ENCODE peak calls at places on chromosomes 6 and 20, in five cellular contexts. One of them, this sample, is unnamed.

GRCh38 chr6:53065266-53066058 is at the start of gene FBXO9:
- DNase-seq in dorsolateral prefrontal cortex: peak
- DNase-seq in stimulated activated naive CD4-positive, alpha-beta T cell: peak
- DNase-seq in activated CD8-positive, alpha-beta T cell treated with anti-CD3 and anti-CD28 coated beads for 36 hours: peak
- DNase-seq in GM04504: no peak
- DNase-seq in this sample: no peak

GRCh38 chr6:54988576-54988975 is 142.0 kb downstream of the FAM83B start:
- DNase-seq in dorsolateral prefrontal cortex: no peak
- DNase-seq in stimulated activated naive CD4-positive, alpha-beta T cell: no peak
- DNase-seq in activated CD8-positive, alpha-beta T cell treated with anti-CD3 and anti-CD28 coated beads for 36 hours: no peak
- DNase-seq in GM04504: no peak
- DNase-seq in this sample: no peak

GRCh38 chr6:38193486-38194281 is 374.2 kb downstream of the ZFAND3 start:
- DNase-seq in dorsolateral prefrontal cortex: no peak
- DNase-seq in stimulated activated naive CD4-positive, alpha-beta T cell: no peak
- DNase-seq in activated CD8-positive, alpha-beta T cell treated with anti-CD3 and anti-CD28 coated beads for 36 hours: no peak
- DNase-seq in GM04504: no peak
- DNase-seq in this sample: no peak

GRCh38 chr6:134593442-134593841 is 275.5 kb upstream of the SGK1 start:
- DNase-seq in dorsolateral prefrontal cortex: no peak
- DNase-seq in stimulated activated naive CD4-positive, alpha-beta T cell: no peak
- DNase-seq in activated CD8-positive, alpha-beta T cell treated with anti-CD3 and anti-CD28 coated beads for 36 hours: no peak
- DNase-seq in GM04504: no peak
- DNase-seq in this sample: no peak

GRCh38 chr6:169139179-169139971 is 114.3 kb downstream of the THBS2 start:
- DNase-seq in dorsolateral prefrontal cortex: no peak
- DNase-seq in stimulated activated naive CD4-positive, alpha-beta T cell: no peak
- DNase-seq in activated CD8-positive, alpha-beta T cell treated with anti-CD3 and anti-CD28 coated beads for 36 hours: no peak
- DNase-seq in GM04504: no peak
- DNase-seq in this sample: no peak

GRCh38 chr20:2114560-2114959 is 12.9 kb downstream of the STK35 start:
- DNase-seq in dorsolateral prefrontal cortex: no peak
- DNase-seq in stimulated activated naive CD4-positive, alpha-beta T cell: no peak
- DNase-seq in activated CD8-positive, alpha-beta T cell treated with anti-CD3 and anti-CD28 coated beads for 36 hours: no peak
- DNase-seq in GM04504: no peak
- DNase-seq in this sample: no peak

GRCh38 chr6:134063966-134064445 is 11.6 kb upstream of the SLC2A12 start:
- DNase-seq in dorsolateral prefrontal cortex: peak
- DNase-seq in stimulated activated naive CD4-positive, alpha-beta T cell: peak
- DNase-seq in activated CD8-positive, alpha-beta T cell treated with anti-CD3 and anti-CD28 coated beads for 36 hours: peak
- DNase-seq in GM04504: peak
- DNase-seq in this sample: no peak

GRCh38 chr6:150251566-150252186 is 108.8 kb downstream of the PPP1R14C start:
- DNase-seq in dorsolateral prefrontal cortex: no peak
- DNase-seq in stimulated activated naive CD4-positive, alpha-beta T cell: no peak
- DNase-seq in activated CD8-positive, alpha-beta T cell treated with anti-CD3 and anti-CD28 coated beads for 36 hours: no peak
- DNase-seq in GM04504: no peak
- DNase-seq in this sample: no peak

GRCh38 chr6:161354956-161355355 is 81.1 kb upstream of the AGPAT4 start:
- DNase-seq in dorsolateral prefrontal cortex: no peak
- DNase-seq in stimulated activated naive CD4-positive, alpha-beta T cell: no peak
- DNase-seq in activated CD8-positive, alpha-beta T cell treated with anti-CD3 and anti-CD28 coated beads for 36 hours: no peak
- DNase-seq in GM04504: no peak
- DNase-seq in this sample: no peak

GRCh38 chr20:2053615-2054014 is 48.0 kb upstream of the STK35 start:
- DNase-seq in dorsolateral prefrontal cortex: no peak
- DNase-seq in stimulated activated naive CD4-positive, alpha-beta T cell: no peak
- DNase-seq in activated CD8-positive, alpha-beta T cell treated with anti-CD3 and anti-CD28 coated beads for 36 hours: no peak
- DNase-seq in GM04504: no peak
- DNase-seq in this sample: no peak

GRCh38 chr20:57659131-57659788 is 39.0 kb upstream of the ZBP1 start:
- DNase-seq in dorsolateral prefrontal cortex: no peak
- DNase-seq in stimulated activated naive CD4-positive, alpha-beta T cell: no peak
- DNase-seq in activated CD8-positive, alpha-beta T cell treated with anti-CD3 and anti-CD28 coated beads for 36 hours: no peak
- DNase-seq in GM04504: no peak
- DNase-seq in this sample: no peak

GRCh38 chr6:35181933-35182612 is 31.7 kb upstream of the SCUBE3 start:
- DNase-seq in dorsolateral prefrontal cortex: no peak
- DNase-seq in stimulated activated naive CD4-positive, alpha-beta T cell: no peak
- DNase-seq in activated CD8-positive, alpha-beta T cell treated with anti-CD3 and anti-CD28 coated beads for 36 hours: peak
- DNase-seq in GM04504: peak
- DNase-seq in this sample: peak

GRCh38 chr6:22575190-22575589 is 5.8 kb downstream of the HDGFL1 start:
- DNase-seq in dorsolateral prefrontal cortex: no peak
- DNase-seq in stimulated activated naive CD4-positive, alpha-beta T cell: no peak
- DNase-seq in activated CD8-positive, alpha-beta T cell treated with anti-CD3 and anti-CD28 coated beads for 36 hours: no peak
- DNase-seq in GM04504: peak
- DNase-seq in this sample: no peak

GRCh38 chr20:62501801-62502495 is 26.2 kb upstream of the GATA5 start:
- DNase-seq in dorsolateral prefrontal cortex: no peak
- DNase-seq in stimulated activated naive CD4-positive, alpha-beta T cell: no peak
- DNase-seq in activated CD8-positive, alpha-beta T cell treated with anti-CD3 and anti-CD28 coated beads for 36 hours: peak
- DNase-seq in GM04504: no peak
- DNase-seq in this sample: no peak

GRCh38 chr20:17939622-17940446 is 28.8 kb downstream of the SNX5 start:
- DNase-seq in dorsolateral prefrontal cortex: no peak
- DNase-seq in stimulated activated naive CD4-positive, alpha-beta T cell: no peak
- DNase-seq in activated CD8-positive, alpha-beta T cell treated with anti-CD3 and anti-CD28 coated beads for 36 hours: no peak
- DNase-seq in GM04504: no peak
- DNase-seq in this sample: no peak

GRCh38 chr6:52994031-52994788 is 874 bp downstream of the GSTA4 start:
- DNase-seq in dorsolateral prefrontal cortex: peak
- DNase-seq in stimulated activated naive CD4-positive, alpha-beta T cell: no peak
- DNase-seq in activated CD8-positive, alpha-beta T cell treated with anti-CD3 and anti-CD28 coated beads for 36 hours: no peak
- DNase-seq in GM04504: no peak
- DNase-seq in this sample: no peak

GRCh38 chr20:4708856-4709255 is 12.9 kb upstream of the PRND start:
- DNase-seq in dorsolateral prefrontal cortex: peak
- DNase-seq in stimulated activated naive CD4-positive, alpha-beta T cell: no peak
- DNase-seq in activated CD8-positive, alpha-beta T cell treated with anti-CD3 and anti-CD28 coated beads for 36 hours: no peak
- DNase-seq in GM04504: no peak
- DNase-seq in this sample: no peak

GRCh38 chr20:63580796-63581461 is 6.9 kb upstream of the HELZ2 start:
- DNase-seq in dorsolateral prefrontal cortex: peak
- DNase-seq in stimulated activated naive CD4-positive, alpha-beta T cell: peak
- DNase-seq in activated CD8-positive, alpha-beta T cell treated with anti-CD3 and anti-CD28 coated beads for 36 hours: peak
- DNase-seq in GM04504: no peak
- DNase-seq in this sample: no peak

GRCh38 chr20:41137412-41138216 is at the start of gene PLCG1:
- DNase-seq in dorsolateral prefrontal cortex: peak
- DNase-seq in stimulated activated naive CD4-positive, alpha-beta T cell: peak
- DNase-seq in activated CD8-positive, alpha-beta T cell treated with anti-CD3 and anti-CD28 coated beads for 36 hours: peak
- DNase-seq in GM04504: peak
- DNase-seq in this sample: no peak

GRCh38 chr20:13009682-13010406 is 1.1 kb downstream of the SPTLC3 start:
- DNase-seq in dorsolateral prefrontal cortex: no peak
- DNase-seq in stimulated activated naive CD4-positive, alpha-beta T cell: peak
- DNase-seq in activated CD8-positive, alpha-beta T cell treated with anti-CD3 and anti-CD28 coated beads for 36 hours: peak
- DNase-seq in GM04504: peak
- DNase-seq in this sample: peak

GRCh38 chr6:112231609-112232060 is 22.7 kb downstream of the LAMA4 start:
- DNase-seq in dorsolateral prefrontal cortex: no peak
- DNase-seq in stimulated activated naive CD4-positive, alpha-beta T cell: no peak
- DNase-seq in activated CD8-positive, alpha-beta T cell treated with anti-CD3 and anti-CD28 coated beads for 36 hours: no peak
- DNase-seq in GM04504: peak
- DNase-seq in this sample: no peak

GRCh38 chr6:89952696-89953095 is 58.4 kb downstream of the GJA10 start:
- DNase-seq in dorsolateral prefrontal cortex: no peak
- DNase-seq in stimulated activated naive CD4-positive, alpha-beta T cell: peak
- DNase-seq in activated CD8-positive, alpha-beta T cell treated with anti-CD3 and anti-CD28 coated beads for 36 hours: peak
- DNase-seq in GM04504: peak
- DNase-seq in this sample: peak

GRCh38 chr6:117951783-117952182 is 44.7 kb downstream of the SLC35F1 start:
- DNase-seq in dorsolateral prefrontal cortex: no peak
- DNase-seq in stimulated activated naive CD4-positive, alpha-beta T cell: no peak
- DNase-seq in activated CD8-positive, alpha-beta T cell treated with anti-CD3 and anti-CD28 coated beads for 36 hours: no peak
- DNase-seq in GM04504: no peak
- DNase-seq in this sample: peak

GRCh38 chr20:23702021-23702420 is 13.2 kb upstream of the CST4 start:
- DNase-seq in dorsolateral prefrontal cortex: no peak
- DNase-seq in stimulated activated naive CD4-positive, alpha-beta T cell: no peak
- DNase-seq in activated CD8-positive, alpha-beta T cell treated with anti-CD3 and anti-CD28 coated beads for 36 hours: no peak
- DNase-seq in GM04504: no peak
- DNase-seq in this sample: no peak

GRCh38 chr6:138550346-138550767 is 51.1 kb upstream of the NHSL1 start:
- DNase-seq in dorsolateral prefrontal cortex: no peak
- DNase-seq in stimulated activated naive CD4-positive, alpha-beta T cell: no peak
- DNase-seq in activated CD8-positive, alpha-beta T cell treated with anti-CD3 and anti-CD28 coated beads for 36 hours: no peak
- DNase-seq in GM04504: no peak
- DNase-seq in this sample: no peak

GRCh38 chr20:40960521-40960956 is 68.1 kb upstream of the TOP1 start:
- DNase-seq in dorsolateral prefrontal cortex: no peak
- DNase-seq in stimulated activated naive CD4-positive, alpha-beta T cell: no peak
- DNase-seq in activated CD8-positive, alpha-beta T cell treated with anti-CD3 and anti-CD28 coated beads for 36 hours: no peak
- DNase-seq in GM04504: no peak
- DNase-seq in this sample: no peak

GRCh38 chr6:21053612-21054011 is 519.4 kb downstream of the CDKAL1 start:
- DNase-seq in dorsolateral prefrontal cortex: no peak
- DNase-seq in stimulated activated naive CD4-positive, alpha-beta T cell: no peak
- DNase-seq in activated CD8-positive, alpha-beta T cell treated with anti-CD3 and anti-CD28 coated beads for 36 hours: no peak
- DNase-seq in GM04504: no peak
- DNase-seq in this sample: no peak

GRCh38 chr6:26575494-26575939 is 21.2 kb upstream of the ABT1 start:
- DNase-seq in dorsolateral prefrontal cortex: no peak
- DNase-seq in stimulated activated naive CD4-positive, alpha-beta T cell: no peak
- DNase-seq in activated CD8-positive, alpha-beta T cell treated with anti-CD3 and anti-CD28 coated beads for 36 hours: no peak
- DNase-seq in GM04504: no peak
- DNase-seq in this sample: no peak

GRCh38 chr6:87155272-87155919 is at the start of gene ZNF292:
- DNase-seq in dorsolateral prefrontal cortex: peak
- DNase-seq in stimulated activated naive CD4-positive, alpha-beta T cell: peak
- DNase-seq in activated CD8-positive, alpha-beta T cell treated with anti-CD3 and anti-CD28 coated beads for 36 hours: peak
- DNase-seq in GM04504: peak
- DNase-seq in this sample: peak

GRCh38 chr6:63403725-63404124 is 83.9 kb upstream of the LGSN start:
- DNase-seq in dorsolateral prefrontal cortex: no peak
- DNase-seq in stimulated activated naive CD4-positive, alpha-beta T cell: no peak
- DNase-seq in activated CD8-positive, alpha-beta T cell treated with anti-CD3 and anti-CD28 coated beads for 36 hours: no peak
- DNase-seq in GM04504: no peak
- DNase-seq in this sample: no peak